ENCODE peak calls at places on chromosome 15, in nine cellular contexts. A is cardiac fibroblast; V is sigmoid colon; D is IMR-90; T is mesothelial cell of epicardium; N is HFF-Myc; X is nephron progenitor cell; P is CD4-positive, alpha-beta T cell; G is progenitor cell of endocrine pancreas. K is an unnamed sample.

GRCh38 chr15:25849431-25849921 is 13.7 kb downstream of the ATP10A start:
- DNase-seq in A (peak; percentile 80), V (peak; percentile 75), D (peak; percentile 83), T (no peak), N (peak; percentile 55), X (no peak), P (no peak), G (no peak), K (peak; percentile 30)

GRCh38 chr15:39344662-39345141 is 236.2 kb upstream of the THBS1 start:
- DNase-seq in A (peak; percentile 41), V (no peak), D (no peak), T (no peak), N (no peak), X (no peak), P (no peak), G (no peak), K (no peak)

GRCh38 chr15:25712192-25712960 is 150.8 kb downstream of the ATP10A start:
- DNase-seq in A (no peak), V (peak; percentile 36), D (no peak), T (no peak), N (no peak), X (no peak), P (no peak), G (no peak), K (no peak)

GRCh38 chr15:68982002-68982401 is 32.5 kb upstream of the NOX5 start:
- DNase-seq in A (no peak), V (no peak), D (no peak), T (no peak), N (no peak), X (no peak), P (no peak), G (no peak), K (no peak)

GRCh38 chr15:64070965-64071851 is 22.4 kb downstream of the CIAO2A start:
- DNase-seq in A (peak; percentile 89), V (peak; percentile 90), D (peak; percentile 88), T (no peak), N (peak; percentile 55), X (no peak), P (no peak), G (no peak), K (peak; percentile 85)

GRCh38 chr15:69403611-69404010 is 10.5 kb upstream of the KIF23 start:
- DNase-seq in A (peak; percentile 88), V (no peak), D (peak; percentile 94), T (no peak), N (peak; percentile 73), X (no peak), P (no peak), G (no peak), K (no peak)

GRCh38 chr15:40756938-40757337 is 1.9 kb upstream of the RMDN3 start:
- DNase-seq in A (no peak), V (no peak), D (no peak), T (no peak), N (no peak), X (no peak), P (no peak), G (no peak), K (no peak)

GRCh38 chr15:85625856-85626255 is 168.9 kb downstream of the KLHL25 start:
- DNase-seq in A (peak; percentile 60), V (no peak), D (peak; percentile 96), T (no peak), N (no peak), X (no peak), P (no peak), G (no peak), K (no peak)

GRCh38 chr15:89904519-89904918 is 8.2 kb downstream of the ARPIN start:
- DNase-seq in A (no peak), V (no peak), D (no peak), T (no peak), N (no peak), X (no peak), P (no peak), G (no peak), K (no peak)

GRCh38 chr15:73909616-73910015 is 16.6 kb upstream of the LOXL1 start:
- DNase-seq in A (no peak), V (no peak), D (no peak), T (no peak), N (no peak), X (no peak), P (no peak), G (no peak), K (no peak)

GRCh38 chr15:76147906-76148553 is 88.2 kb downstream of the TMEM266 start:
- DNase-seq in A (peak; percentile 43), V (peak; percentile 61), D (peak; percentile 29), T (peak; percentile 87), N (no peak), X (peak; percentile 88), P (peak; percentile 51), G (peak; percentile 74), K (no peak)

DNA sequence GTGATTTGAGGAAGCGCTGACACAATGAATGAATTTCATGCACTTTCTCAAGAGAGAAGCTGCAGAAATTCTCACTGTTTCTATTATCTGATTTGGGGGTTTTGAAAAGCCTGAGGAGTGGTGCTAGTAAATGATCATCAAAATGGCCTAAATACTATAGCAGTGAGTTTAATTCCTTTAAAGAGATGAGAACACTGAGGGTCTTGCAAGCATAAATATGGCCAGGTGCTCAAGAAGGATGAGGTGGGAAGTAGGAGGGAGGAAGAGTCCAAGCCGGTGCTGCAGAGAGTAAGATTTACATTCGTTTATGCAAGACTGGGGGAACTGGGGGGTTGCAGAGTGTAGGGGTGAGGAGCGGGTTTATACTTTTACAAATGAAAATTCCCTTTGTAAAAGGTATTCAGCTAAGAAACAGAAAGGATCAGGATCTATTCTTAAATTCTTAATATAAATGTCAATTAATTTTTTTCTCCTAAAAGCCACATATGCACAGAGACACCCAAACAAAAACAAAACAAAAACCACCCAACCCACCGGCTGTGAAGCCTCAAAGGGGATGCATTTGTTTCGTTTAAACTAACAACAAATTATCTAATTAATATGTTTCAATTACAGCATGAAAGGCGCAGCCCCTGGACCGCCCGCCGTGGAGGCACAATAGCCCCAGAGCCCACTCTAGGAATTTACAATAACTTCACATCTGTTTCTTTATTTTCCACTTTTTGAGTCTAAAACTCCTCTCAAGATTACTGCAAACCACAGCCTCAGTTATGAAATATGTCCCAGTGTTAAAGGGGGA is 5.7 kb downstream of the FOXB1 start:
- DNase-seq in A (no peak), V (no peak), D (no peak), T (no peak), N (no peak), X (no peak), P (no peak), G (no peak), K (no peak)
- TF ChIP-seq CTCF in A (no peak), V (no peak), D (no peak), T (no peak), N (no peak), X (no peak), P (no peak), G (no peak), K (no peak)

GRCh38 chr15:66220587-66220986 is 33.0 kb downstream of the MEGF11 start:
- DNase-seq in A (no peak), V (no peak), D (no peak), T (no peak), N (no peak), X (no peak), P (no peak), G (no peak), K (no peak)
- TF ChIP-seq CTCF in A (no peak), V (no peak), D (no peak), T (no peak), N (no peak), X (no peak), P (no peak), G (no peak), K (no peak)

GRCh38 chr15:91855241-91855640 is 1.7 kb downstream of the SLCO3A1 start:
- DNase-seq in A (no peak), V (no peak), D (no peak), T (no peak), N (no peak), X (no peak), P (no peak), G (no peak), K (no peak)

GRCh38 chr15:91855684-91856553 is 2.4 kb downstream of the SLCO3A1 start:
- DNase-seq in A (no peak), V (no peak), D (no peak), T (no peak), N (no peak), X (peak; percentile 37), P (no peak), G (peak; percentile 22), K (no peak)

GRCh38 chr15:91853501-91853967 is at the start of gene SLCO3A1:
- DNase-seq in A (peak; percentile 49), V (peak; percentile 87), D (peak; percentile 32), T (peak; percentile 61), N (no peak), X (peak; percentile 84), P (peak; percentile 56), G (peak; percentile 45), K (peak; percentile 79)

GRCh38 chr15:91853968-91854943 is 748 bp downstream of the SLCO3A1 start:
- DNase-seq in A (no peak), V (peak; percentile 71), D (no peak), T (no peak), N (no peak), X (peak; percentile 67), P (peak; percentile 13), G (peak; percentile 43), K (peak; percentile 67)

GRCh38 chr15:91852741-91853500 is 587 bp upstream of the SLCO3A1 start:
- DNase-seq in A (peak; percentile 74), V (peak; percentile 88), D (peak; percentile 56), T (peak; percentile 69), N (no peak), X (peak; percentile 72), P (peak; percentile 58), G (peak; percentile 57), K (peak; percentile 83)
- TF ChIP-seq CTCF in A (peak; percentile 64), V (peak; percentile 47), D (peak; percentile 72), T (peak; percentile 70), N (peak; percentile 37), X (peak; percentile 36), P (peak; percentile 53), G (peak; percentile 79), K (peak; percentile 66)

GRCh38 chr15:26972636-26973035 is 1.7 kb downstream of the GABRG3 start:
- DNase-seq in A (no peak), V (no peak), D (no peak), T (no peak), N (no peak), X (no peak), P (no peak), G (no peak), K (no peak)

GRCh38 chr15:26970712-26971210 is at the start of gene GABRG3:
- DNase-seq in A (no peak), V (no peak), D (no peak), T (peak; percentile 49), N (no peak), X (peak; percentile 81), P (no peak), G (peak; percentile 34), K (no peak)

GRCh38 chr15:26971303-26972018 is 480 bp downstream of the GABRG3 start:
- DNase-seq in A (no peak), V (no peak), D (no peak), T (peak; percentile 48), N (no peak), X (peak; percentile 60), P (no peak), G (peak; percentile 26), K (no peak)

GRCh38 chr15:26974120-26974780 is 3.3 kb downstream of the GABRG3 start:
- DNase-seq in A (peak; percentile 15), V (no peak), D (peak; percentile 9), T (no peak), N (no peak), X (no peak), P (no peak), G (no peak), K (no peak)
- TF ChIP-seq CTCF in A (no peak), V (no peak), D (peak; percentile 19), T (peak; percentile 70), N (peak; percentile 37), X (peak; percentile 62), P (no peak), G (peak; percentile 70), K (no peak)

K was measured in adrenal gland.